ENCODE peak calls at places on chromosomes 13 and 19, in nine cellular contexts. V is GM12865, R is pancreas, S is left ventricle myocardium inferior, O is heart right ventricle, G is choroid plexus epithelial cell, E is AG10803, C is cardiac fibroblast, T is omental fat pad. J is an unnamed sample.

GRCh38 chr19:22733691-22734090 is 50.3 kb downstream of the ZNF99 start:
- DNase-seq in T (no peak), C (no peak), G (no peak), S (no peak), V (no peak), R (no peak), O (no peak), E (no peak), J (no peak)

GRCh38 chr13:65856464-65856863 is 1373.7 kb downstream of the PCDH9 start:
- DNase-seq in O (no peak), G (peak), S (no peak), R (no peak), E (peak), T (no peak), V (no peak), C (peak), J (no peak)

GRCh38 chr19:4375620-4376228 is 24.6 kb downstream of the SH3GL1 start:
- DNase-seq in G (peak), S (no peak), E (peak), R (no peak), C (peak), T (no peak), O (no peak), V (peak), J (peak)

GRCh38 chr19:38684078-38684861 is 36.8 kb downstream of the ACTN4 start:
- DNase-seq in O (peak), R (no peak), E (peak), V (peak), S (peak), G (peak), T (no peak), C (peak), J (peak)

GRCh38 chr13:34816118-34816517 is 126.0 kb upstream of the NBEA start:
- DNase-seq in C (no peak), E (no peak), V (no peak), R (no peak), T (no peak), S (no peak), O (no peak), G (no peak), J (no peak)

GRCh38 chr19:28217064-28217463 is 995.9 kb downstream of the UQCRFS1 start:
- DNase-seq in C (no peak), O (no peak), E (no peak), S (no peak), R (no peak), T (no peak), V (no peak), G (no peak), J (no peak)

GRCh38 chr19:38190061-38190460 is 34.0 kb downstream of the DPF1 start:
- DNase-seq in E (no peak), G (no peak), T (no peak), V (no peak), O (no peak), C (no peak), R (no peak), S (no peak), J (no peak)

GRCh38 chr19:19338082-19338481 is 17.5 kb downstream of the MAU2 start:
- DNase-seq in C (peak), S (no peak), T (no peak), R (no peak), V (no peak), G (no peak), E (peak), O (no peak), J (no peak)

GRCh38 chr19:51250786-51251452 is at the start of gene SIGLECL1:
- DNase-seq in V (no peak), O (no peak), E (no peak), S (no peak), R (no peak), T (no peak), G (no peak), C (no peak), J (no peak)

GRCh38 chr13:29195459-29195858 is 375.3 kb downstream of the MTUS2 start:
- DNase-seq in R (no peak), V (no peak), G (no peak), C (no peak), S (no peak), T (no peak), E (no peak), O (no peak), J (no peak)

GRCh38 chr19:1538978-1539377 is 15.1 kb downstream of the PLK5 start:
- DNase-seq in S (no peak), V (no peak), R (no peak), O (no peak), E (no peak), C (peak), G (peak), T (no peak), J (no peak)

GRCh38 chr19:1852729-1853128 is 4.4 kb upstream of the REXO1 start:
- DNase-seq in S (no peak), C (no peak), E (no peak), V (no peak), R (peak), O (no peak), T (no peak), G (no peak), J (no peak)

GRCh38 chr19:40687525-40688016 is 2.9 kb downstream of the NUMBL start:
- DNase-seq in R (peak), G (peak), S (peak), E (peak), O (peak), T (peak), C (peak), V (peak), J (no peak)

GRCh38 chr13:41061075-41061913 is at the start of gene WBP4:
- DNase-seq in R (peak), V (peak), E (peak), G (peak), C (peak), S (peak), O (peak), T (peak), J (peak)
- TF ChIP-seq CTCF in R (no peak), V (no peak), E (peak), G (peak), C (peak), S (peak), O (no peak), T (no peak), J (no peak)

DNA sequence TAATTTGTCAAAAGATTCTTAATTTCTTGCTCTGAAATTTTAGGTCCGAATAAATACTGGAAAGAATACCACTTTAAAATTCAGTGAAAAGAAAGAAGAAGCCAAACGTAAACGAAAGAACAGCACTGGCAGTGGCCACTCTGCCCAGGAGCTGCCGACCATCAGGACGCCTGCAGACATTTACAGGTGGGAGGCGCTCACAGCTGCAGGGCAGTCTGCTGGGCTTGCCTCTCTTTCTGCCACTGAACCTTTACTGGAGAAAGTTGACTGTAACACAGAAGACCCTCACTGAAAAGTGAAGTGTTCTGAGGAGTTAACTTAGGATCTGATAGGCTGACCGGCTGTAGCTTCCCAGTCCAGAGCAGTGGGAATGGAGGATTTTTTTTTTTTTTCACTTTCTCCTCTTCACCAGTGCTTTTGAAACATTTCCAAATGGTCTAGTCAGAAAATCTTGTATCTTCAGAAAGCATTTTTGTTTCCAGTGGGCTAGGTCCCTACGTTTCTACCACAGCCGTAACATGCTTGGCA is 69.1 kb downstream of the URI1 start:
- DNase-seq in C (no peak), V (no peak), S (no peak), T (no peak), R (no peak), E (peak), O (no peak), G (peak), J (no peak)
- TF ChIP-seq CTCF in C (no peak), V (no peak), S (no peak), T (no peak), R (no peak), E (no peak), O (no peak), G (peak), J (no peak)

DNA sequence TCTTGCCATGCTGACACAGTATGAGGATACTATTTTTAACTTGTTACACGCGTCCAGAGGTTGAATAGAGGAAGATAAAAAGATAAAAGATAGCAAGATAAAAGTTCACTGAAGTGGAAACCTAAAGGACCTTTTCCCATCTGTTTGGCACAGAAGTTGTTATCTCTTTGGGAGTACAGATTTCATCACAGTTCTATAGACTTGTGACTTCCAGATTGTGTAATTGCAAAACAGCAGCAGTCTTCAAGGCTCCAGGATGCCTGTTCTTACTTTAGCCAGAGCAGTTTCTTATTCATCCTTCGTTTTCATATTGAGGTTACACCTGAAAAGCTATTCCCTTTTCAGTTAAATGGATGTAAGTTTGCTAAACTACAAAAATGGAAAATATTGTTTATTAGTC is 369.3 kb downstream of the GPC5 start:
- DNase-seq in C (no peak), T (no peak), V (no peak), E (no peak), G (peak), R (no peak), S (no peak), O (no peak), J (peak)
- TF ChIP-seq CTCF in C (no peak), T (no peak), V (no peak), E (no peak), G (no peak), R (no peak), S (no peak), O (no peak), J (no peak)

GRCh38 chr13:82758056-82758455 is 1124.2 kb downstream of the SLITRK1 start:
- DNase-seq in C (peak), O (no peak), E (peak), S (no peak), G (peak), V (no peak), T (no peak), R (no peak), J (peak)
- TF ChIP-seq CTCF in C (peak), O (no peak), E (peak), S (no peak), G (peak), V (no peak), T (no peak), R (no peak), J (peak)

DNA sequence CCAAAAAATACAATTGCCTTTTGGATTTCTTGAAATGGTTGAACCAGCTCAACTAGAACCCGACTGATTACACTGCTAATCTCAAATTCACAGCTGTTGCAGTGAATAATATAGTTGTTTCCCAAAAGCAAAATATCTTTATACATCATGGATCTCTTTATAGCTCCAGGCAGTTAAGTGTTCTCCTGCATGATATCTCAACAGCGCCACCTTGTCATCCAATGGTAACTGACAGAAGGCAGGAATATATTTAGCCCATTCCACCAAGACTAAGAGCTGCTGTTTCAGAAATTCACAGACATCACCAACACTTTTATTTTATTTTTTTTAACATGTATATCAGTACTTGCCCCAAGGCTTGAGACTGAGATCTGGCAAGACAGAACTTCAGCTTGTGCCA is 1141.0 kb upstream of the PRR20A start:
- DNase-seq in T (no peak), S (no peak), C (no peak), V (no peak), G (no peak), E (no peak), R (no peak), O (no peak), J (no peak)
- TF ChIP-seq CTCF in T (no peak), S (no peak), C (no peak), V (no peak), G (no peak), E (no peak), R (no peak), O (no peak), J (peak)

DNA sequence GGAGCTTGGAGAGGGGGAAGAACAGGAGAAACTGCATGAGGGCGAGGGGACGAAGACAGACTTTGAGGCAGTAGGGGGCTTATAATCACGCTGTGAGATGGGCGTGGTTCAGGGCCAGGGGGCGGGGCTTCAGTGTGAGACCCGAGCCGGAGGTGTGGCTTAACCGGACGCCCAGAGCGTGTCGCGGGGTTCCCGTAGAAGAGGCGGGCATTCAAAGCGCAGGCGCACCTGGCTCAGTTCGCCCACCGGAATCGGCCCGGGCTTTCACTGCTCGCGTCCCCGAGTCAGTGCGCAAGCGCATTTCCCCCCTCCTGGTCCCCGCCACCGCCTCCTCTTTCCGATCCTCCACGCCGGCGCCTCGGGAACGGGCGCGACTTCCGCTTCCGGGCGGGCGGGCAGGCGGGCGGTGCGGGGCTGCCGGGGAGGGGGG is 225 bp upstream of the ZNF865 start:
- DNase-seq in O (peak), T (peak), C (peak), G (peak), E (peak), R (peak), S (peak), V (peak), J (peak)
- TF ChIP-seq CTCF in O (no peak), T (no peak), C (no peak), G (no peak), E (no peak), R (no peak), S (no peak), V (no peak), J (no peak)

GRCh38 chr19:31355330-31356289 is 6.4 kb upstream of the TSHZ3 start:
- DNase-seq in S (no peak), V (no peak), E (no peak), O (no peak), T (no peak), G (no peak), R (no peak), C (no peak), J (no peak)

GRCh38 chr19:31354316-31354715 is 5.1 kb upstream of the TSHZ3 start:
- DNase-seq in R (no peak), S (no peak), G (no peak), E (no peak), V (no peak), C (no peak), O (no peak), T (no peak), J (no peak)

GRCh38 chr19:31354919-31355318 is 5.7 kb upstream of the TSHZ3 start:
- DNase-seq in V (no peak), R (no peak), S (no peak), O (no peak), T (no peak), E (no peak), C (no peak), G (no peak), J (no peak)

GRCh38 chr19:31356587-31357314 is 7.5 kb upstream of the TSHZ3 start:
- DNase-seq in T (no peak), G (no peak), C (no peak), R (no peak), S (peak), V (no peak), E (no peak), O (peak), J (no peak)

GRCh38 chr19:31357315-31357673 is 8.1 kb upstream of the TSHZ3 start:
- DNase-seq in S (no peak), C (no peak), E (no peak), R (no peak), G (no peak), V (no peak), T (no peak), O (no peak), J (no peak)
- TF ChIP-seq CTCF in S (peak), C (no peak), E (no peak), R (no peak), G (no peak), V (no peak), T (no peak), O (peak), J (no peak)

GRCh38 chr19:8069116-8069973 is 16.8 kb downstream of the CCL25 start:
- DNase-seq in T (no peak), E (no peak), S (no peak), G (no peak), R (no peak), V (peak), O (no peak), C (no peak), J (peak)
- TF ChIP-seq CTCF in T (no peak), E (peak), S (peak), G (peak), R (no peak), V (peak), O (peak), C (peak), J (peak)

J was measured in Caco-2.